ENCODE peak calls at places on chromosome 19, in four cellular contexts. Y is MM.1S, C is heart left ventricle, V is mammary epithelial cell. G is an unnamed sample. For H3K4me1, the result is how much of the 10 kb centered on the place peaks cover.

GRCh38 chr19:36257512-36257876 is 42.6 kb downstream of the ZNF146 start:
- DNase-seq in Y (no peak), C (peak), V (no peak), G (no peak)

GRCh38 chr19:49436381-49437017 is 4.8 kb downstream of the SLC17A7 start:
- DNase-seq in Y (no peak), C (no peak), V (no peak), G (no peak)

GRCh38 chr19:45251452-45252354 is 632 bp downstream of the MARK4 start:
- DNase-seq in Y (no peak), C (no peak), V (no peak), G (peak)

GRCh38 chr19:49188626-49189200 is 31.1 kb downstream of the TRPM4 start:
- DNase-seq in Y (no peak), C (no peak), V (no peak), G (no peak)

GRCh38 chr19:45276284-45276687 is 25.2 kb downstream of the MARK4 start:
- DNase-seq in Y (no peak), C (no peak), V (no peak), G (peak)

GRCh38 chr19:16113727-16114126 is 2.0 kb downstream of the RAB8A start:
- DNase-seq in Y (peak), C (no peak), V (no peak), G (no peak)

GRCh38 chr19:737591-738093 is 13.3 kb upstream of the MISP start:
- DNase-seq in Y (peak), C (no peak), V (no peak), G (no peak)

GRCh38 chr19:17616961-17617806 is 61.7 kb downstream of the COLGALT1 start:
- DNase-seq in Y (no peak), C (no peak), V (peak), G (no peak)

GRCh38 chr19:5072115-5072514 is 103.2 kb downstream of the KDM4B start:
- DNase-seq in Y (no peak), C (no peak), V (no peak), G (no peak)

GRCh38 chr19:47049307-47049700 is 880 bp upstream of the TMEM160 start:
- DNase-seq in Y (no peak), C (peak), V (no peak), G (no peak)

GRCh38 chr19:31707206-31707605 is 358.0 kb upstream of the TSHZ3 start:
- DNase-seq in Y (no peak), C (no peak), V (no peak), G (no peak)

GRCh38 chr19:11530432-11530831 is 1.5 kb upstream of the ECSIT start:
- DNase-seq in Y (peak), C (peak), V (peak), G (peak)

GRCh38 chr19:10593820-10594637 is 6.9 kb upstream of the AP1M2 start:
- DNase-seq in Y (peak), C (no peak), V (no peak), G (no peak)

GRCh38 chr19:55383789-55384575 is at the start of gene TMEM238:
- DNase-seq in Y (peak), C (peak), V (peak), G (peak)

GRCh38 chr19:6527893-6528543 is 2.8 kb upstream of the TNFSF9 start:
- DNase-seq in Y (no peak), C (no peak), V (no peak), G (no peak)

GRCh38 chr19:45376045-45376724 is 5.8 kb upstream of the ERCC2 start:
- DNase-seq in Y (no peak), C (peak), V (peak), G (peak)

GRCh38 chr19:45809643-45810159 is 5.4 kb downstream of the RSPH6A start:
- DNase-seq in Y (peak), C (no peak), V (peak), G (no peak)

GRCh38 chr19:49390978-49391304 is 2.9 kb downstream of the KASH5 start:
- DNase-seq in Y (no peak), C (no peak), V (no peak), G (no peak)

GRCh38 chr19:34692541-34692940 is 15.1 kb downstream of the ZNF302 start:
- DNase-seq in Y (no peak), C (no peak), V (no peak), G (no peak)

GRCh38 chr19:48468806-48469055 is 438 bp upstream of the CYTH2 start:
- DNase-seq in Y (no peak), C (no peak), V (no peak), G (no peak)

GRCh38 chr19:18635831-18636182 is 1.0 kb upstream of the KLHL26 start:
- DNase-seq in Y (no peak), C (no peak), V (no peak), G (no peak)

GRCh38 chr19:47491358-47492136 is 7.5 kb upstream of the KPTN start:
- DNase-seq in Y (no peak), C (no peak), V (no peak), G (no peak)

GRCh38 chr19:10718205-10719196 is 622 bp downstream of the DNM2 start:
- DNase-seq in Y (peak), C (peak), V (peak), G (peak)

GRCh38 chr19:10603084-10603872 is 16.2 kb upstream of the AP1M2 start:
- DNase-seq in Y (no peak), C (peak), V (no peak), G (peak)

GRCh38 chr19:55346725-55347441 is 7.2 kb downstream of the KMT5C start:
- DNase-seq in Y (no peak), C (no peak), V (no peak), G (no peak)

GRCh38 chr19:10690351-10690781 is 10.9 kb upstream of the QTRT1 start:
- DNase-seq in Y (no peak), C (no peak), V (peak), G (no peak)

GRCh38 chr19:48644839-48645651 is 942 bp downstream of the CA11 start:
- DNase-seq in Y (peak), C (peak), V (peak), G (peak)

GRCh38 chr19:5673752-5674151 is 6.6 kb downstream of the MICOS13 start:
- DNase-seq in Y (no peak), C (no peak), V (no peak), G (no peak)

GRCh38 chr19:18998276-18998675 is 35.0 kb downstream of the SUGP2 start:
- DNase-seq in Y (no peak), C (no peak), V (no peak), G (no peak)

GRCh38 chr19:45764487-45764886 is 4.6 kb downstream of the SIX5 start:
- DNase-seq in Y (no peak), C (peak), V (no peak), G (no peak)

DNA sequence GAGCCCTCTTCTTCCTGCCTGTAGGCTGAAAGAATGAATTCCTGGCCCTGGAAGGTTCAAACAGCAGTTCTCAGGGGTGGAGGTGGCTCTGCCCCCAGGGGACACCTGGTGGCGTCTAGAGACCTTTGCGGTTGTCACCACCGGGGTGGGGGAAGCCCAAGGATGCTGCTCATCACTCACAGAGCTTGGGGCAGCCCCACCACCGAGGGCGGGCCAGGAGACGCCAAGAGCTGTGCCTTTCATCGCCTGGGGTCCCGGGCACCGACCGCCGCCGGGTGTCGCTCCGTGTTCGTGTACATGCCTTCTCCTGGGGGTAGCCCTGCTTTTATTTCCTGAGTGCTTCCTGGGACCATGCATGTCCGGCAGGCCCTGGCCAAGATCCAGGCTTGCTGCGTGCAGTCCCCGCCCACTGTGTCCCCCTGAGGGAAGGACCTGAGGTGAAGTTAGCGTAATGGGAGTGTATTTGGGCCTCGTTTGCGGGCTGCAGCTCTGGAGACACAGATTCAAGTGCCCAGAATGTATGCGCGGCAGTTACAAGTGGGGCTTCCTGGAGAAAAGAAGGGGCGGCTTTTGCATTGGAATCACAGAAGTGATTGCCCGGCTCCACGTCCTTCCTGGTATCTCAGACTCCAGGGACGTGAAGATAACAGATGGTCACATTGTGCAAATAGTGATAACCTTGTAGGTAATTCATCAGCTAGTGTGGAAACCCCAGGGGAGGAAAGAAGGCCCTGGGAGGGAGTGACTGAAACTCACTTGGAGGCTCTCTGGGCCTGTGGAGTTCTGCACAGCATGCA is 7.8 kb downstream of the DOT1L start:
- DNase-seq in Y (no peak), C (peak), V (no peak), G (peak)
- TF ChIP-seq CTCF in Y (peak), C (peak), V (no peak), G (no peak)

DNA sequence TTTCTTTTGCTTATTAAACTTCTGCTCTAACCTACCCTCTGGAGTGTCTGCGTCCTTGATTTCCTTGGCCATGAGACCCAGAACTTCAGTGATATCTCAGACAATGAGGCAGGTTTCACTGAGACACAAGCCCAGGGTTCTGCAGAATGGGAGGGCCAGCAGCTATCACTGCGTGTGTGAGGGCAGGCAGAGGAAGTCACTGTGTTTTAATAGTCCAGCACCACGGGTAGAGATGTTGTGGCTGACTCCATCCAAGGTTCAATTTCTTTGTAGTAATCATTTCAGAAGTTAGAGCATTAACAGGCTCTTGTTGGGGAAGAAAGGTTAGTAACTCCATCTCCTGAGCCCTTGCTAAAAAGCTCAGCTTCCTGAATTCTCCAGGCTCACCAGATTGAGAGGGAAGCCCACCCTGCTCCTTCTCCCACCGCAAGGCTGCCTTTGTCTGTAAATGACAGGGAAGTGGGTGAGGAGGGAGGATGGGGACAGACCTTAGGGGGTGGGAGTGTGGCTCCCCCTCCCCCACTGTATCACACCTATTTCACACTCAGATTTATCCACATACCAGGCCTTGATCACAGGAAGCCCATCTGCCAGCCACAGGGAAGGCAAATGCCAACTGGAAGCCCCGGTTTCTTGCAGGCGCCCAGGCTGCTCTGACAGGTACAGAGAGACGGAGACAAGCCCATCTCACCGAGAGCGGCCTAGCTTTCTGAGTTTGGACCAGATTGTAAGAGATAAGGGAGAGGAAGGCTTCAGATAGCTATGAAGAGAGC is 2.1 kb downstream of the C19orf12 start:
- DNase-seq in Y (no peak), C (no peak), V (no peak), G (no peak)
- H3K4me1 ChIP-seq in Y (under half), C (under half), V (under half), G (under half)

DNA sequence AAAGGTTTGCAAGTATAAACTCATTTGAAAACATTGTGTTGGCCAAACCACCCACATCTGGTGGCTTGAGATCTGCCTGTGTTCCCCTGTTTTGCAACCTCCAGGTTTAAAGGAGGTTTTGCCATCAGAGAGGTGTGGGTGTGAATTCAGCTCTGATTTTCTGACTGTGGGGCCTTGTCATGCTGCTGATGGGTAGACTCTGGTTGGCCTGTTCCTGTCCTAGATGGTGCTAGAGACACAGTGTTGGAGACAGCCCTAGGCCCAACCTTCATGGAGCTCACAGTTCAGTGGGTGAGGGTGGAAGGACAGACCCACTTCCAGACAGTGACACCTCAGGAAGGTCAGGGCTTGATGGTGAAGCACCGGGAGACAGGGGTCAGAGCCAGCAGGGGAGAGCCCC is 7.5 kb downstream of the RAB4B start:
- DNase-seq in Y (no peak), C (no peak), V (no peak), G (no peak)
- TF ChIP-seq CTCF in Y (no peak), C (no peak), V (no peak), G (no peak)

GRCh38 chr19:51509823-51510660 is 8.4 kb upstream of the SIGLEC12 start:
- DNase-seq in Y (no peak), C (no peak), V (no peak), G (no peak)
- H3K4me1 ChIP-seq in Y (under half), C (under half), V (under half), G (under half)

GRCh38 chr19:14094854-14095253 is 4.3 kb upstream of the SAMD1 start:
- DNase-seq in Y (no peak), C (no peak), V (no peak), G (no peak)

GRCh38 chr19:14097532-14098151 is 7.1 kb upstream of the SAMD1 start:
- DNase-seq in Y (no peak), C (no peak), V (no peak), G (no peak)

GRCh38 chr19:14093117-14093784 is 2.7 kb upstream of the SAMD1 start:
- DNase-seq in Y (no peak), C (no peak), V (no peak), G (no peak)

GRCh38 chr19:14091885-14092462 is 1.4 kb upstream of the SAMD1 start:
- DNase-seq in Y (no peak), C (no peak), V (no peak), G (no peak)

GRCh38 chr19:14096272-14096992 is 5.9 kb upstream of the SAMD1 start:
- DNase-seq in Y (no peak), C (no peak), V (no peak), G (no peak)
- TF ChIP-seq CTCF in Y (no peak), C (no peak), V (peak), G (no peak)

GRCh38 chr19:3302755-3303154 is 63.6 kb upstream of the NFIC start:
- DNase-seq in Y (no peak), C (no peak), V (no peak), G (no peak)
- H3K4me1 ChIP-seq in Y (under half), C (under half), V (under half), G (under half)

GRCh38 chr19:58328999-58329398 is 2.2 kb downstream of the ZSCAN22 start:
- DNase-seq in Y (no peak), C (no peak), V (no peak), G (no peak)
- TF ChIP-seq CTCF in Y (peak), C (no peak), V (no peak), G (no peak)